ENCODE peak calls at places on chromosomes 7 and 10, in eight cellular contexts. M is NB4, D is IMR-90, I is spleen, X is stomach, K is ovary, R is prostate gland, B is right lobe of liver. H is an unnamed sample.

GRCh38 chr7:121019018-121019417 is 30.5 kb downstream of the CPED1 start:
- DNase-seq in M (peak), D (peak), I (no peak), X (no peak), K (no peak), R (no peak), B (no peak), H (no peak)

GRCh38 chr7:2201686-2202360 is 30.9 kb downstream of the MAD1L1 start:
- DNase-seq in M (no peak), D (no peak), I (peak), X (no peak), K (peak), R (no peak), B (no peak), H (no peak)

GRCh38 chr7:114439581-114439980 is 25.0 kb downstream of the FOXP2 start:
- DNase-seq in M (no peak), D (no peak), I (no peak), X (no peak), K (no peak), R (no peak), B (no peak), H (no peak)

GRCh38 chr10:45418859-45419672 is 45.0 kb downstream of the ALOX5 start:
- DNase-seq in M (peak), D (peak), I (peak), X (peak), K (peak), R (peak), B (peak), H (peak)

GRCh38 chr7:151756076-151756731 is 120.7 kb downstream of the PRKAG2 start:
- DNase-seq in M (peak), D (peak), I (no peak), X (no peak), K (peak), R (no peak), B (no peak), H (peak)

GRCh38 chr10:61313460-61313859 is 139.7 kb downstream of the TMEM26 start:
- DNase-seq in M (no peak), D (peak), I (no peak), X (no peak), K (no peak), R (no peak), B (no peak), H (no peak)

GRCh38 chr10:133260895-133261725 is 15.6 kb downstream of the ADAM8 start:
- DNase-seq in M (peak), D (no peak), I (peak), X (peak), K (peak), R (peak), B (peak), H (peak)

GRCh38 chr10:3122034-3122433 is 50.5 kb downstream of the PITRM1 start:
- DNase-seq in M (no peak), D (no peak), I (no peak), X (no peak), K (no peak), R (no peak), B (no peak), H (no peak)

GRCh38 chr10:104336829-104337526 is 1.3 kb downstream of the ITPRIP start:
- DNase-seq in M (peak), D (peak), I (peak), X (no peak), K (no peak), R (no peak), B (no peak), H (no peak)

GRCh38 chr7:155363146-155363539 is 65.5 kb downstream of the INSIG1 start:
- DNase-seq in M (no peak), D (no peak), I (no peak), X (no peak), K (no peak), R (no peak), B (no peak), H (no peak)

GRCh38 chr7:35371221-35371620 is 117.3 kb upstream of the TBX20 start:
- DNase-seq in M (no peak), D (no peak), I (no peak), X (no peak), K (no peak), R (no peak), B (no peak), H (no peak)

GRCh38 chr10:48390933-48391845 is 84.7 kb downstream of the MAPK8 start:
- DNase-seq in M (no peak), D (peak), I (no peak), X (no peak), K (no peak), R (no peak), B (no peak), H (no peak)

GRCh38 chr10:79904671-79905321 is 44.1 kb downstream of the SFTPD start:
- DNase-seq in M (peak), D (peak), I (peak), X (peak), K (peak), R (peak), B (peak), H (peak)
- H3K4me3 ChIP-seq in M (peak), D (peak), I (peak), X (peak), K (peak), R (peak), B (peak), H (peak)

GRCh38 chr10:73577788-73578187 is 13.4 kb downstream of the USP54 start:
- DNase-seq in M (no peak), D (peak), I (no peak), X (peak), K (peak), R (peak), B (peak), H (peak)

GRCh38 chr10:73581912-73582311 is 9.2 kb downstream of the USP54 start:
- DNase-seq in M (no peak), D (no peak), I (no peak), X (no peak), K (no peak), R (no peak), B (no peak), H (no peak)

GRCh38 chr10:73576890-73577591 is 14.1 kb downstream of the USP54 start:
- DNase-seq in M (no peak), D (no peak), I (no peak), X (no peak), K (no peak), R (no peak), B (no peak), H (no peak)

GRCh38 chr10:73576178-73576889 is 14.8 kb downstream of the USP54 start:
- DNase-seq in M (peak), D (peak), I (no peak), X (peak), K (no peak), R (peak), B (no peak), H (no peak)
- TF ChIP-seq POLR2A in M (no peak), D (no peak), I (no peak), X (peak), K (peak), R (peak), B (no peak), H (peak)

GRCh38 chr10:24894728-24895127 is 57.7 kb downstream of the PRTFDC1 start:
- DNase-seq in M (no peak), D (no peak), I (no peak), X (no peak), K (no peak), R (no peak), B (no peak), H (no peak)
- H3K4me3 ChIP-seq in M (no peak), D (no peak), I (no peak), X (no peak), K (no peak), R (no peak), B (no peak), H (no peak)

DNA sequence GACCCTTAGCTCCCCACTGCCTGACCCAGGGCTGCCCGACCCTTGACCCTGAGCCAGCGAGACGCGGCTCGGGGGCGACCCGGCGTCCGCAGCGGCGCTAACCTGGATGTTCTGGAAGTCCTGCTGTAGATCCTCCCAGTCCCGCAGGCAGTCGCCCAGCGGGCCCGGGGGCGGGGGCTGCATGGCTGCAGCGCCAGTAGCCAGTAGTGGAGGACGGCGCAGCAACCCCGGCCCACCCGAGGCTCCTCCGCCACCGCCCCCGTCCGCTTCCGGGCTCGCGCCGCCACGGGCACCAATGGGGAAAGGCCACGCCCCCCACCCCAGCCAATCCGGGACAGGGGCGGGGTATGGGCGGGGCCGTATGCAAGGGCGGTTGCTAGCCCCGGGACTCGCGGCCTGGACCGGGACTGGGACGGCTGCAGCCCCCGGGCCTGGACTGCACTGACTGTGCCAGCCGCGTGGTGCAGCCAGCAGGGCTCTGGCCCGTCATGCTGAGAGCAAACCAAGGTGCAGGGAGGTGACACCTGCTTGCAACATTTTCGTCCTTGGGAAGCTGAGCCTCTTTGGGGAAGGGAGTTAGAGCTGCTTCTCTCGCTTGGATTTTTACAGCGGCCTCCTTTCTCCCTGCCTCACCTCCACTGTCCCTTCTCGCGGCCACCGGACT is at the start of gene TMEM120A:
- DNase-seq in M (peak), D (peak), I (peak), X (peak), K (peak), R (peak), B (peak), H (peak)
- TF ChIP-seq POLR2A in M (peak), D (peak), I (peak), X (peak), K (peak), R (peak), B (peak), H (peak)

DNA sequence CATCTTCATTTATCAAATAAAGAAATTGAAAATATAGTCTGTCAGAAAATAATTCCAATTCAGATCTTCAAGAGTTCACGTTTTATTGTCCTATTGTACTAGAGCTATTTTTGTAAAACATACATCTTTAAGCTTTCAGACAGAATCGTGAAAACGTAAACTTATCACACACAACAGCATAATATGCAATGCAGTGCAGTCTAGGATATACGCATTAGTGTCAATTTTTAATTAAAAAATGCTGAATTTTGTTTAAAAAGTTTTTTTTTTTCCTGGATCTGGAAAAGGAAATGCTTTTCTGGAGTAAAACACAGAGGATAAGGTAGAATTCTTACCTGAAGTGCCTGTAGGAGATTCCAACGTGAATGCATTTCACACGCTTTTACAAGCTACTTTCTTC is 458.2 kb upstream of the KLF6 start:
- DNase-seq in M (no peak), D (no peak), I (no peak), X (no peak), K (no peak), R (no peak), B (no peak), H (no peak)
- H3K4me3 ChIP-seq in M (no peak), D (no peak), I (no peak), X (no peak), K (peak), R (no peak), B (no peak), H (peak)

H was measured in transverse colon.